ENCODE peak calls at places on chromosome 7, in seven cellular contexts. U is NCI-H1092 treated with DMSO at 0.1 percent for 48 hours; Y is NCI-H2029; S is small intestine; M is suprapubic skin; C is stimulated activated CD4-positive, alpha-beta T cell treated with anti-CD3 and anti-CD28 coated beads, Interleukin-4, amount 100 ng/mL, for 24 hours; Q is pons. F is an unnamed sample.
A peak's percentile ranks its signal among the peaks of the same experiment; 100 is the strongest.

GRCh38 chr7:24378871-24379608 is 95.0 kb downstream of the NPY start:
- DNase-seq in S (no peak), M (no peak), U (no peak), Y (no peak), Q (no peak), C (no peak), F (no peak)

GRCh38 chr7:73504920-73505319 is 17.2 kb downstream of the BAZ1B start:
- DNase-seq in Y (no peak), U (no peak), S (no peak), M (no peak), Q (no peak), C (no peak), F (no peak)

GRCh38 chr7:146397141-146397540 is 280.5 kb downstream of the CNTNAP2 start:
- DNase-seq in Q (no peak), C (no peak), U (no peak), S (no peak), M (no peak), Y (no peak), F (no peak)

GRCh38 chr7:3120513-3120912 is 76.8 kb upstream of the CARD11 start:
- DNase-seq in Y (no peak), U (no peak), Q (no peak), S (peak; percentile 9), C (no peak), M (no peak), F (no peak)

GRCh38 chr7:46660402-46660801 is 739.3 kb upstream of the IGFBP3 start:
- DNase-seq in Y (no peak), U (no peak), S (no peak), C (no peak), Q (no peak), M (no peak), F (no peak)

GRCh38 chr7:155355176-155355575 is 57.5 kb downstream of the INSIG1 start:
- DNase-seq in C (no peak), M (no peak), Q (no peak), Y (no peak), U (no peak), S (no peak), F (no peak)

GRCh38 chr7:98470131-98470985 is 69.5 kb upstream of the BAIAP2L1 start:
- DNase-seq in C (peak; percentile 7), M (no peak), Q (no peak), U (no peak), S (peak; percentile 84), Y (peak; percentile 80), F (no peak)

GRCh38 chr7:155860840-155861479 is 48.7 kb upstream of the SHH start:
- DNase-seq in C (no peak), Y (peak; percentile 75), U (peak; percentile 58), S (peak; percentile 54), Q (no peak), M (peak; percentile 33), F (no peak)

GRCh38 chr7:155343661-155344121 is 46.0 kb downstream of the INSIG1 start:
- DNase-seq in S (no peak), C (no peak), M (no peak), Q (no peak), Y (no peak), U (no peak), F (no peak)